ENCODE peak calls at places on chromosomes 3 and 15, in five cellular contexts. I is A549, E is colonic mucosa, F is GM03348, N is lung. V is an unnamed sample.

GRCh38 chr3:117523407-117523806 is 813.8 kb downstream of the TUSC7 start:
- DNase-seq in I (no peak), E (no peak), F (no peak), N (no peak), V (no peak)

GRCh38 chr15:36632196-36632595 is 52.8 kb downstream of the CDIN1 start:
- DNase-seq in I (no peak), E (no peak), F (peak), N (no peak), V (no peak)

GRCh38 chr3:18064586-18064985 is 322.2 kb upstream of the TBC1D5 start:
- DNase-seq in I (no peak), E (no peak), F (no peak), N (no peak), V (no peak)

GRCh38 chr15:29700296-29700695 is 122.0 kb downstream of the TJP1 start:
- DNase-seq in I (no peak), E (no peak), F (no peak), N (no peak), V (no peak)

GRCh38 chr3:169744332-169745054 is 20.4 kb downstream of the TERC start:
- DNase-seq in I (no peak), E (no peak), F (no peak), N (no peak), V (no peak)

GRCh38 chr3:15339786-15340215 is 7.4 kb upstream of the SH3BP5 start:
- DNase-seq in I (peak), E (no peak), F (peak), N (no peak), V (no peak)

GRCh38 chr15:55909036-55909811 is 84.2 kb downstream of the NEDD4 start:
- DNase-seq in I (no peak), E (no peak), F (peak), N (no peak), V (no peak)

GRCh38 chr3:149009732-149010131 is 18.4 kb downstream of the GYG1 start:
- DNase-seq in I (no peak), E (no peak), F (no peak), N (no peak), V (no peak)

GRCh38 chr15:95442107-95442719 is 888.3 kb upstream of the NR2F2 start:
- DNase-seq in I (no peak), E (no peak), F (no peak), N (no peak), V (no peak)

GRCh38 chr3:184954251-184954650 is 142.3 kb downstream of the VPS8 start:
- DNase-seq in I (no peak), E (no peak), F (no peak), N (no peak), V (no peak)

GRCh38 chr3:150899141-150899540 is 6.1 kb downstream of the MINDY4B start:
- DNase-seq in I (no peak), E (no peak), F (no peak), N (no peak), V (no peak)

GRCh38 chr15:60534051-60534450 is 55.1 kb upstream of the ICE2 start:
- DNase-seq in I (no peak), E (no peak), F (no peak), N (no peak), V (no peak)

GRCh38 chr3:146308682-146309081 is 57.8 kb upstream of the PLSCR4 start:
- DNase-seq in I (no peak), E (no peak), F (peak), N (no peak), V (no peak)

GRCh38 chr15:79090487-79091203 is at the start of gene RASGRF1:
- DNase-seq in I (no peak), E (peak), F (no peak), N (no peak), V (no peak)

GRCh38 chr3:150144309-150144708 is 173.6 kb upstream of the PFN2 start:
- DNase-seq in I (no peak), E (no peak), F (no peak), N (no peak), V (no peak)

GRCh38 chr3:37453393-37454391 is 279.3 kb upstream of the LRRFIP2 start:
- DNase-seq in I (no peak), E (peak), F (peak), N (peak), V (no peak)

GRCh38 chr3:52277972-52278509 is 408 bp downstream of the WDR82 start:
- DNase-seq in I (peak), E (peak), F (peak), N (peak), V (peak)

GRCh38 chr15:23052522-23052921 is 13.2 kb upstream of the TUBGCP5 start:
- DNase-seq in I (no peak), E (no peak), F (no peak), N (no peak), V (no peak)

GRCh38 chr15:35603298-35603697 is 57.3 kb upstream of the DPH6 start:
- DNase-seq in I (no peak), E (no peak), F (peak), N (no peak), V (no peak)

GRCh38 chr3:189635385-189635784 is 4.2 kb downstream of the TP63 start:
- DNase-seq in I (no peak), E (no peak), F (no peak), N (no peak), V (no peak)

GRCh38 chr3:122294365-122294764 is 30.7 kb upstream of the CSTA start:
- DNase-seq in I (no peak), E (no peak), F (no peak), N (no peak), V (no peak)

GRCh38 chr3:82839871-82840270 is 1078.4 kb upstream of the GBE1 start:
- DNase-seq in I (no peak), E (no peak), F (no peak), N (no peak), V (no peak)